ENCODE peak calls at places on chromosomes 13 and 19, in six cellular contexts. K is mesendoderm; R is stimulated activated CD8-positive, alpha-beta memory T cell treated with anti-CD3 and anti-CD28 coated beads, Interleukin-7, amount 100 ng/mL, for 1 hour; M is AG04449; O is activated naive CD4-positive, alpha-beta T cell; D is AG09319. N is an unnamed sample.

GRCh38 chr13:48879854-48880253 is 95.9 kb upstream of the FNDC3A start:
- DNase-seq in O (no peak), M (no peak), K (no peak), R (no peak), D (no peak), N (no peak)

GRCh38 chr13:91632071-91632470 is 233.7 kb downstream of the GPC5 start:
- DNase-seq in O (no peak), D (no peak), M (no peak), R (no peak), K (no peak), N (no peak)

GRCh38 chr19:45472557-45473365 is 5.0 kb downstream of the FOSB start:
- DNase-seq in D (peak; percentile 19), R (no peak), K (peak; percentile 46), O (peak; percentile 31), M (no peak), N (no peak)

GRCh38 chr13:99585609-99586008 is 84.3 kb downstream of the TM9SF2 start:
- DNase-seq in D (no peak), R (no peak), M (no peak), K (no peak), O (no peak), N (no peak)

GRCh38 chr19:2333807-2334211 is 5.3 kb downstream of the SPPL2B start:
- DNase-seq in K (peak; percentile 37), R (no peak), D (no peak), O (no peak), M (no peak), N (no peak)

GRCh38 chr19:55242517-55242916 is 14.0 kb upstream of the TMEM86B start:
- DNase-seq in O (no peak), K (no peak), R (no peak), D (no peak), M (no peak), N (no peak)

GRCh38 chr13:89497658-89498057 is 1826.5 kb downstream of the SLITRK5 start:
- DNase-seq in R (no peak), K (peak; percentile 21), D (no peak), O (no peak), M (no peak), N (no peak)

GRCh38 chr13:109816112-109816978 is 30.0 kb upstream of the IRS2 start:
- DNase-seq in R (no peak), D (no peak), K (no peak), O (no peak), M (no peak), N (no peak)

GRCh38 chr19:47102561-47103135 is 10.9 kb downstream of the ZC3H4 start:
- DNase-seq in O (no peak), R (no peak), M (no peak), K (no peak), D (no peak), N (no peak)

GRCh38 chr13:85603735-85604134 is 195.5 kb downstream of the SLITRK6 start:
- DNase-seq in M (no peak), O (no peak), K (no peak), D (no peak), R (no peak), N (no peak)

GRCh38 chr13:109781384-109782065 is 4.9 kb downstream of the IRS2 start:
- DNase-seq in K (no peak), O (no peak), D (no peak), R (no peak), M (no peak), N (no peak)

GRCh38 chr13:41847216-41847615 is 113.7 kb downstream of the VWA8 start:
- DNase-seq in R (no peak), O (no peak), M (no peak), D (no peak), K (no peak), N (no peak)

GRCh38 chr13:112825875-112826274 is 136.0 kb downstream of the ATP11A start:
- DNase-seq in O (no peak), D (no peak), K (no peak), R (no peak), M (no peak), N (no peak)

GRCh38 chr13:25224151-25224550 is 52.1 kb upstream of the AMER2 start:
- DNase-seq in O (no peak), M (no peak), R (no peak), K (no peak), D (no peak), N (no peak)

GRCh38 chr13:111269508-111269907 is 50.9 kb upstream of the TEX29 start:
- DNase-seq in D (no peak), K (peak; percentile 12), R (no peak), O (no peak), M (no peak), N (no peak)

GRCh38 chr13:48242677-48243076 is 9.7 kb downstream of the ITM2B start:
- DNase-seq in M (no peak), D (no peak), O (no peak), K (no peak), R (no peak), N (no peak)

GRCh38 chr19:40578442-40578908 is 1.8 kb downstream of the SHKBP1 start:
- DNase-seq in K (peak; percentile 96), R (no peak), D (no peak), M (no peak), O (no peak), N (peak; percentile 72)

GRCh38 chr13:41995946-41996345 is 35.0 kb upstream of the VWA8 start:
- DNase-seq in K (no peak), M (peak; percentile 4), D (no peak), O (no peak), R (no peak), N (no peak)

GRCh38 chr13:33918199-33918932 is 100.4 kb downstream of the RFC3 start:
- DNase-seq in M (no peak), D (peak; percentile 70), K (no peak), R (no peak), O (no peak), N (peak; percentile 95)

GRCh38 chr19:53192771-53193533 is at the start of gene ZNF665:
- DNase-seq in K (peak; percentile 95), R (peak; percentile 52), O (peak; percentile 59), D (peak; percentile 54), M (no peak), N (peak; percentile 93)

GRCh38 chr13:101916758-101917474 is 464.4 kb downstream of the ITGBL1 start:
- DNase-seq in K (no peak), M (no peak), O (no peak), R (no peak), D (no peak), N (no peak)

GRCh38 chr13:53137777-53138176 is 109.2 kb downstream of the OLFM4 start:
- DNase-seq in D (peak; percentile 77), R (no peak), K (no peak), O (no peak), M (peak; percentile 71), N (no peak)

GRCh38 chr13:25001807-25002206 is 94.1 kb upstream of the PABPC3 start:
- DNase-seq in O (no peak), D (no peak), R (no peak), K (no peak), M (no peak), N (no peak)

GRCh38 chr19:3224346-3225325 is at the start of gene CELF5:
- DNase-seq in M (no peak), K (peak; percentile 44), O (peak; percentile 55), R (peak; percentile 14), D (no peak), N (peak; percentile 64)

GRCh38 chr13:113639661-113640262 is 18.2 kb downstream of the ATP4B start:
- DNase-seq in D (no peak), O (no peak), M (no peak), R (no peak), K (no peak), N (peak; percentile 74)

N was measured in G401.